ENCODE peak calls at places on chromosomes 4 and X, in eight cellular contexts. U, Y, S, L, O, R, G and B are unnamed samples. For H3K4me1, the result is how much of the 10 kb centered on the place peaks cover.

GRCh38 chr4:147829401-147830101 is 97.7 kb downstream of the ARHGAP10 start:
- DNase-seq in S (no peak), Y (no peak), R (peak), G (no peak), U (no peak), O (no peak), L (no peak), B (peak)

GRCh38 chr4:115537387-115537786 is 424.0 kb upstream of the NDST4 start:
- DNase-seq in Y (no peak), O (no peak), L (no peak), U (no peak), S (no peak), G (no peak), R (no peak), B (peak)

GRCh38 chrX:122890729-122891128 is 293.3 kb upstream of the GRIA3 start:
- DNase-seq in Y (no peak), L (no peak), O (no peak), G (no peak), S (no peak), R (no peak), U (no peak), B (no peak)

GRCh38 chrX:42519666-42520231 is 258.2 kb downstream of the PPP1R2C start:
- DNase-seq in R (peak), Y (no peak), U (no peak), G (no peak), L (no peak), O (no peak), S (peak), B (peak)

GRCh38 chr4:101977096-101977495 is 186.6 kb downstream of the BANK1 start:
- DNase-seq in R (peak), O (no peak), G (no peak), U (no peak), L (peak), Y (no peak), S (peak), B (peak)

GRCh38 chrX:56802921-56803848 is 74.1 kb downstream of the NBDY start:
- DNase-seq in L (no peak), G (peak), R (peak), O (peak), Y (peak), U (peak), S (peak), B (peak)

GRCh38 chrX:107714196-107714811 is 61.3 kb downstream of the TSC22D3 start:
- DNase-seq in O (no peak), L (no peak), U (no peak), R (no peak), S (no peak), G (no peak), Y (no peak), B (peak)

GRCh38 chr4:94826206-94826605 is 68.5 kb downstream of the BMPR1B start:
- DNase-seq in U (no peak), S (peak), L (no peak), O (no peak), G (no peak), R (no peak), Y (no peak), B (no peak)

DNA sequence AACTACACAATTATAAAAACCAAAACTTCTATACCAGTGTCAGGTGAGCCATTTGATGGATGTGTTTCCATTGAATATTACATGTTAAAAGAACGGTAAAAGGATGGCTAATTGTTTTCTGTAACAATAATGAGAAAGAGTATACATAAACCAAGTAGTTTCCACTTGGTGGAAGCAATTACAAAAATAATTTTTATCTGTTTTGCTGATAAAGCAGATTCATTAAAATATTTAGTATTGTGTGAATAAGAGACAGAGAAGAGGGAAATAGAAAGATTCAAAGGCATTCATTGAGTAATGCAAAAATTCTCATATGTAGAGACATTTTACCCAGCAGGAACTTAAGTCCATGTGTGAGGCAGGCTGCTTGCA is 95.7 kb downstream of the ANK2 start:
- DNase-seq in L (no peak), R (no peak), G (no peak), S (no peak), U (no peak), Y (no peak), O (no peak), B (no peak)
- H3K4me1 ChIP-seq in L (under half), R (under half), G (under half), S (under half), U (under half), Y (under half), O (half or more), B (under half)

GRCh38 chrX:73266766-73267165 is 52.1 kb upstream of the NAP1L2 start:
- DNase-seq in L (no peak), Y (no peak), R (no peak), G (no peak), U (no peak), O (no peak), S (no peak), B (no peak)

GRCh38 chrX:73267979-73268378 is 53.3 kb upstream of the NAP1L2 start:
- DNase-seq in G (no peak), U (no peak), Y (no peak), O (no peak), R (no peak), S (no peak), L (no peak), B (no peak)

GRCh38 chrX:73267206-73267605 is 52.6 kb upstream of the NAP1L2 start:
- DNase-seq in L (no peak), O (no peak), R (no peak), U (no peak), G (no peak), S (no peak), Y (no peak), B (no peak)

GRCh38 chrX:73268463-73268862 is 53.8 kb upstream of the NAP1L2 start:
- DNase-seq in Y (no peak), L (no peak), U (no peak), R (peak), S (no peak), O (no peak), G (no peak), B (no peak)

GRCh38 chrX:73262991-73263390 is 48.3 kb upstream of the NAP1L2 start:
- DNase-seq in G (peak), R (no peak), O (peak), S (peak), L (no peak), U (no peak), Y (no peak), B (no peak)
- TF ChIP-seq CTCF in G (peak), R (peak), O (peak), S (no peak), L (peak), U (peak), Y (peak), B (no peak)

DNA sequence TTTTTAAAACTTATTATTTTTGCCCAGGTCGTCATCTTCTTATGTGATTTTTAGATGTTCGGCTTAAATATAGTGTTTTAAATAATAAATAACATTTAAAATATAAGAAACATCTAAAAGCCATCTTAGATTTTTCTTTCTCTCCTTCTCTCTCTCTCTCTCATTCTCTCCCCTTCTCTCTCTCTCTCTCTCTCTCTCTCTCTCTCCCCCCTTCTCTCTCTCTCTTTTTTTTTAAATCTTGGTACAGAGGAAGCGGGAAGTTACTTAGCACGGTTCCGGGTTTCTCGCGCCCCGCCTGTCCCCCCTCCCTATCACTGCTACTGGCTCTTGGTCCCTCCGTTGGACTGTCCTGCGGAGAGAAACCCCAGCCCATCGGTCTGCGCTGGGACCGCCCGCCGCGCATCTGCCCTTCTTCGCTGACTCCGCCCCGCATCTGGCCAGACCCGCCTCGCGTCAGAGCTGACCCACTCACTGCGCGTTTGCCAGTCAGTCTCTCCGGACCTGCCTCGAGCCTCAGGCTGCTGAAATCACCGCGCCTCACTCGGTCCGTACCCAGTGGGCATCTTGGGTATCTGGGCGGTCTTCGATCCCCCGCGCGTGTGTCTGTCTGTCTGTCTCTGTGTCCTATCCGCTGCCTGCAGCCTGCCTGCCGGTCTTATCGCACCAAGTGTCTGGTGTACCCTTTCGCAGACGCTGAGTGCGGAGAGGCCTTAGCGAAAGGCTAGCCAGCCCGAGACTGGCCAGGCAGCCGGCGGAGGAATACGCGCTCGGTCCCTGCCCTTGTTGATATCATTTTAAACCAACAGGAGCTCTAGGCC is at the start of gene PABPC5:
- DNase-seq in Y (no peak), L (no peak), G (peak), R (peak), U (peak), S (peak), O (peak), B (peak)
- H2AFZ ChIP-seq in Y (no peak), L (no peak), G (peak), R (peak), U (peak), S (peak), O (peak), B (peak)

GRCh38 chrX:27924261-27924660 is 57.0 kb downstream of the DCAF8L1 start:
- DNase-seq in L (no peak), U (no peak), Y (no peak), S (no peak), R (peak), G (no peak), O (no peak), B (peak)
- H3K4me1 ChIP-seq in L (under half), U (under half), Y (under half), S (under half), R (under half), G (under half), O (under half), B (under half)

GRCh38 chr4:13481569-13481968 is 2.6 kb downstream of the RAB28 start:
- DNase-seq in R (peak), Y (no peak), U (no peak), G (peak), S (peak), L (no peak), O (no peak), B (peak)
- TF ChIP-seq CTCF in R (no peak), Y (no peak), U (no peak), G (no peak), S (no peak), L (no peak), O (no peak), B (no peak)

DNA sequence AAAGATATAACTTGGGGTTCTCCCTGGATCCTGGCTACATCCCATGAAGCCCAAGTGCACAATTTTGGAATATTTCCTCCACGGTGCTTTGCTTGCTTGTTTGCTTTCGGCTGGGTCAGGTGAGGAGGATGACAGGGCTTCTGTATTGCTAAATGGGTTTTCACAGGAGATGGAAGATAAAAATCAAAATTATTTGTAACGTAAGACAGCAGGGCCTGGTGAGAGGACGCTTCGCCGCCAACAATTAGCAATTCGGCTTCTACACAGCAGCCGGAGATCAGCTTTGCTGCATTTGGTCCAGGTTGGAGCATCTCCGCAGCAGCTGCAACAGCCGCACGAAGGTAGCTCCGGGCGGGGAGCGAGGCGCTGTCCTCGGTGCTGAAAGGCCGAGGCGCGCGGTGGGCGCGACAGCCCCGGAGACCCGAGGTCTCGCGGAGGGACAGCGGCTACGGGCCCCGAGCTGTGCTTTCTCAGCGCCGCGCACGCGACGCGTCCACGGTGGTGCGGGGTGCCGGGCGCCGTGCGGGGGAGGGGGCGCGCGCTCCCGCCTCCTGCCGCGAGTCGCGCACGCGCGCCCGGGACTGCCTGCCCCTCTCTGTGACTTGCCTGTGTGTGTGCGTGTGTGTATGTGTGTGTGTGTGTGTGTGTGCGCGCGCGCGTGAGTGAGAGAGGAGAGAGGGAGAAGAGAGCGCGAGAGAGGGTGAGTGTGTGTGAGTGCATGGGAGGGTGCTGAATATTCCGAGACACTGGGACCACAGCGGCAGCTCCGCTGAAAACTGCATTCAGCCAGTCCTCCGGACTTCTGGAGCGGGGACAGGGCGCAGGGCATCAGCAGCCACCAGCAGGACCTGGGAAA is at the start of gene GRIA2:
- DNase-seq in S (peak), L (peak), R (peak), Y (no peak), G (peak), O (peak), U (peak), B (peak)
- H2AFZ ChIP-seq in S (no peak), L (no peak), R (no peak), Y (no peak), G (no peak), O (peak), U (no peak), B (no peak)